ENCODE peak calls at places on chromosome 15, in six cellular contexts. One of them, this sample, is unnamed.

GRCh38 chr15:88454867-88455810 is 12.0 kb downstream of the MRPL46 start:
- DNase-seq in lower lobe of right lung: peak; percentile 55
- DNase-seq in GM20000: peak; percentile 50
- DNase-seq in progenitor cell of endocrine pancreas: peak; percentile 27
- DNase-seq in ovary: peak; percentile 45
- DNase-seq in CD8-positive, alpha-beta T cell: peak; percentile 29
- DNase-seq in this sample: peak; percentile 68

GRCh38 chr15:85925649-85926237 is 131.0 kb upstream of the KLHL25 start:
- DNase-seq in CD8-positive, alpha-beta T cell: no peak
- DNase-seq in lower lobe of right lung: no peak
- DNase-seq in progenitor cell of endocrine pancreas: no peak
- DNase-seq in GM20000: no peak
- DNase-seq in ovary: no peak
- DNase-seq in this sample: no peak

GRCh38 chr15:31273258-31273941 is 53.2 kb upstream of the KLF13 start:
- DNase-seq in CD8-positive, alpha-beta T cell: no peak
- DNase-seq in ovary: no peak
- DNase-seq in GM20000: no peak
- DNase-seq in progenitor cell of endocrine pancreas: no peak
- DNase-seq in lower lobe of right lung: peak; percentile 32
- DNase-seq in this sample: no peak

GRCh38 chr15:75425966-75426500 is 25.5 kb downstream of the SIN3A start:
- DNase-seq in lower lobe of right lung: no peak
- DNase-seq in ovary: no peak
- DNase-seq in progenitor cell of endocrine pancreas: no peak
- DNase-seq in GM20000: no peak
- DNase-seq in CD8-positive, alpha-beta T cell: no peak
- DNase-seq in this sample: no peak

GRCh38 chr15:88456733-88457132 is 10.5 kb downstream of the MRPL46 start:
- DNase-seq in progenitor cell of endocrine pancreas: no peak
- DNase-seq in lower lobe of right lung: no peak
- DNase-seq in CD8-positive, alpha-beta T cell: no peak
- DNase-seq in GM20000: no peak
- DNase-seq in ovary: no peak
- DNase-seq in this sample: no peak

GRCh38 chr15:27574541-27575054 is 524.5 kb downstream of the OCA2 start:
- DNase-seq in GM20000: no peak
- DNase-seq in ovary: no peak
- DNase-seq in lower lobe of right lung: no peak
- DNase-seq in progenitor cell of endocrine pancreas: no peak
- DNase-seq in CD8-positive, alpha-beta T cell: no peak
- DNase-seq in this sample: no peak

GRCh38 chr15:53625260-53625659 is 134.2 kb downstream of the WDR72 start:
- DNase-seq in GM20000: no peak
- DNase-seq in ovary: no peak
- DNase-seq in CD8-positive, alpha-beta T cell: no peak
- DNase-seq in lower lobe of right lung: no peak
- DNase-seq in progenitor cell of endocrine pancreas: no peak
- DNase-seq in this sample: no peak

GRCh38 chr15:40064231-40064894 is 25.4 kb upstream of the SRP14 start:
- DNase-seq in GM20000: peak; percentile 75
- DNase-seq in lower lobe of right lung: no peak
- DNase-seq in CD8-positive, alpha-beta T cell: no peak
- DNase-seq in ovary: no peak
- DNase-seq in progenitor cell of endocrine pancreas: no peak
- DNase-seq in this sample: no peak

GRCh38 chr15:85164841-85165466 is 183.3 kb downstream of the PDE8A start:
- DNase-seq in ovary: no peak
- DNase-seq in lower lobe of right lung: no peak
- DNase-seq in CD8-positive, alpha-beta T cell: no peak
- DNase-seq in progenitor cell of endocrine pancreas: no peak
- DNase-seq in GM20000: no peak
- DNase-seq in this sample: peak; percentile 57

GRCh38 chr15:55799287-55800212 is 56.6 kb upstream of the PRTG start:
- DNase-seq in progenitor cell of endocrine pancreas: peak; percentile 62
- DNase-seq in GM20000: peak; percentile 59
- DNase-seq in lower lobe of right lung: peak; percentile 52
- DNase-seq in ovary: peak; percentile 24
- DNase-seq in CD8-positive, alpha-beta T cell: no peak
- DNase-seq in this sample: peak; percentile 82

GRCh38 chr15:26805470-26805869 is 32.6 kb upstream of the GABRB3 start:
- DNase-seq in ovary: no peak
- DNase-seq in lower lobe of right lung: no peak
- DNase-seq in progenitor cell of endocrine pancreas: no peak
- DNase-seq in CD8-positive, alpha-beta T cell: no peak
- DNase-seq in GM20000: no peak
- DNase-seq in this sample: no peak

GRCh38 chr15:77974098-77974414 is 103.5 kb downstream of the TBC1D2B start:
- DNase-seq in CD8-positive, alpha-beta T cell: no peak
- DNase-seq in GM20000: no peak
- DNase-seq in lower lobe of right lung: peak; percentile 66
- DNase-seq in ovary: peak; percentile 45
- DNase-seq in progenitor cell of endocrine pancreas: no peak
- DNase-seq in this sample: peak; percentile 36

GRCh38 chr15:90031231-90031791 is 30.2 kb downstream of the ZNF710 start:
- DNase-seq in ovary: no peak
- DNase-seq in lower lobe of right lung: no peak
- DNase-seq in CD8-positive, alpha-beta T cell: no peak
- DNase-seq in progenitor cell of endocrine pancreas: no peak
- DNase-seq in GM20000: peak; percentile 75
- DNase-seq in this sample: no peak

GRCh38 chr15:77030042-77030927 is 35.4 kb downstream of the PSTPIP1 start:
- DNase-seq in lower lobe of right lung: peak; percentile 44
- DNase-seq in progenitor cell of endocrine pancreas: peak; percentile 8
- DNase-seq in CD8-positive, alpha-beta T cell: no peak
- DNase-seq in GM20000: peak; percentile 19
- DNase-seq in ovary: no peak
- DNase-seq in this sample: no peak

GRCh38 chr15:67746022-67746421 is 79.3 kb upstream of the SKOR1 start:
- DNase-seq in lower lobe of right lung: no peak
- DNase-seq in progenitor cell of endocrine pancreas: no peak
- DNase-seq in ovary: no peak
- DNase-seq in CD8-positive, alpha-beta T cell: no peak
- DNase-seq in GM20000: no peak
- DNase-seq in this sample: no peak

GRCh38 chr15:59410448-59410896 is 27.5 kb upstream of the FAM81A start:
- DNase-seq in ovary: no peak
- DNase-seq in progenitor cell of endocrine pancreas: no peak
- DNase-seq in GM20000: no peak
- DNase-seq in lower lobe of right lung: no peak
- DNase-seq in CD8-positive, alpha-beta T cell: no peak
- DNase-seq in this sample: peak; percentile 73

GRCh38 chr15:60390931-60391501 is 6.8 kb downstream of the ANXA2 start:
- DNase-seq in GM20000: no peak
- DNase-seq in progenitor cell of endocrine pancreas: no peak
- DNase-seq in ovary: peak; percentile 34
- DNase-seq in CD8-positive, alpha-beta T cell: no peak
- DNase-seq in lower lobe of right lung: no peak
- DNase-seq in this sample: peak; percentile 81

GRCh38 chr15:101064795-101065569 is 145.8 kb downstream of the LRRK1 start:
- DNase-seq in ovary: peak; percentile 29
- DNase-seq in CD8-positive, alpha-beta T cell: no peak
- DNase-seq in lower lobe of right lung: peak; percentile 26
- DNase-seq in progenitor cell of endocrine pancreas: no peak
- DNase-seq in GM20000: no peak
- DNase-seq in this sample: no peak

GRCh38 chr15:71495381-71495780 is 315.0 kb upstream of the NR2E3 start:
- DNase-seq in progenitor cell of endocrine pancreas: no peak
- DNase-seq in lower lobe of right lung: no peak
- DNase-seq in GM20000: no peak
- DNase-seq in CD8-positive, alpha-beta T cell: no peak
- DNase-seq in ovary: no peak
- DNase-seq in this sample: no peak

GRCh38 chr15:37041042-37041441 is 59.3 kb downstream of the MEIS2 start:
- DNase-seq in GM20000: no peak
- DNase-seq in lower lobe of right lung: no peak
- DNase-seq in ovary: no peak
- DNase-seq in CD8-positive, alpha-beta T cell: no peak
- DNase-seq in progenitor cell of endocrine pancreas: no peak
- DNase-seq in this sample: no peak

GRCh38 chr15:58438956-58439355 is 7.2 kb downstream of the LIPC start:
- DNase-seq in progenitor cell of endocrine pancreas: no peak
- DNase-seq in CD8-positive, alpha-beta T cell: no peak
- DNase-seq in GM20000: peak; percentile 49
- DNase-seq in lower lobe of right lung: no peak
- DNase-seq in ovary: no peak
- DNase-seq in this sample: peak; percentile 45

GRCh38 chr15:33031324-33031736 is 163.2 kb downstream of the FMN1 start:
- DNase-seq in ovary: no peak
- DNase-seq in GM20000: no peak
- DNase-seq in progenitor cell of endocrine pancreas: no peak
- DNase-seq in CD8-positive, alpha-beta T cell: no peak
- DNase-seq in lower lobe of right lung: no peak
- DNase-seq in this sample: no peak

GRCh38 chr15:99421172-99421656 is 144.6 kb upstream of the MEF2A start:
- DNase-seq in GM20000: no peak
- DNase-seq in CD8-positive, alpha-beta T cell: peak; percentile 53
- DNase-seq in progenitor cell of endocrine pancreas: no peak
- DNase-seq in lower lobe of right lung: no peak
- DNase-seq in ovary: no peak
- DNase-seq in this sample: no peak

DNA sequence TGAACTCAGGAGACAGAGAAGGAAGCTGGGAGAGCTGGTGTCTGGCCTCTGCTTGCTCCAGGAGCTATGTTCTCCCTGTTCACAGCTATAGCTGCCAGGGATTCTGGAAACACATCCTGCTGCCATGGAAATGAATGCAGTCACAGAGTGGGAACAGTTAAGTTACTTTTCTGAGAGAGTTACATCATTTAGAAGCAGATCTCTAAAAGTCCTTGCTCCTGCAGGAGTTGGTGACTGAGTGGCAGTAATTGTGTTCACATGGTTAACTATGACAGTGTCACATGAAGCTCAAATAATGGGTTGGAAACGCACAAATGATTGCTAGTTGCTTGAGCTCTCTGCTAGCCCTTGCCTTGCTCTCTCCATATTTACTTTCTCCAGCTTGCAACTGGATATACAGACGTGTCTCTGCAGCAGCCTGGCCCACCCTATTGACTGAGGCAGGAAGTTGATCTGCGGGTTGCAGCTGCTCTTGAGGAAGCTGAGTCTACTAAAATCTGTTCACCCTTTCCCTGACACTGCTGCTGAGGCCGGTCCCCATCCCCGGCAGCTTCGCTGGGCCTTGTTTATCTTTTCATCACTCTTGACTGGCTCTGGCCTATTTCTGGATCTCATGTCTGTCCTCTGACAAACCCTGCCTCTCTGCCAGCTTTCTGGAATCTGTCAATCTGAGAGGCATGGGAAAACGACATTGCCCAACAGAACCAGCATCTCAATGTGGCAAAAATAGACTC is 16.7 kb upstream of the ISLR start:
- DNase-seq in progenitor cell of endocrine pancreas: no peak
- DNase-seq in lower lobe of right lung: no peak
- DNase-seq in GM20000: no peak
- DNase-seq in CD8-positive, alpha-beta T cell: no peak
- DNase-seq in ovary: no peak
- DNase-seq in this sample: no peak
- TF ChIP-seq CTCF in progenitor cell of endocrine pancreas: no peak
- TF ChIP-seq CTCF in lower lobe of right lung: no peak
- TF ChIP-seq CTCF in GM20000: no peak
- TF ChIP-seq CTCF in CD8-positive, alpha-beta T cell: no peak
- TF ChIP-seq CTCF in ovary: no peak
- TF ChIP-seq CTCF in this sample: no peak

GRCh38 chr15:80371924-80372323 is 32.3 kb upstream of the ARNT2 start:
- DNase-seq in CD8-positive, alpha-beta T cell: no peak
- DNase-seq in lower lobe of right lung: no peak
- DNase-seq in GM20000: no peak
- DNase-seq in ovary: no peak
- DNase-seq in progenitor cell of endocrine pancreas: no peak
- DNase-seq in this sample: no peak

GRCh38 chr15:80367661-80368060 is 36.5 kb upstream of the ARNT2 start:
- DNase-seq in lower lobe of right lung: no peak
- DNase-seq in GM20000: no peak
- DNase-seq in ovary: no peak
- DNase-seq in CD8-positive, alpha-beta T cell: no peak
- DNase-seq in progenitor cell of endocrine pancreas: no peak
- DNase-seq in this sample: no peak

GRCh38 chr15:80367094-80367493 is 37.1 kb upstream of the ARNT2 start:
- DNase-seq in ovary: no peak
- DNase-seq in GM20000: no peak
- DNase-seq in lower lobe of right lung: no peak
- DNase-seq in progenitor cell of endocrine pancreas: no peak
- DNase-seq in CD8-positive, alpha-beta T cell: no peak
- DNase-seq in this sample: peak; percentile 11
- TF ChIP-seq CTCF in ovary: no peak
- TF ChIP-seq CTCF in GM20000: no peak
- TF ChIP-seq CTCF in lower lobe of right lung: no peak
- TF ChIP-seq CTCF in progenitor cell of endocrine pancreas: no peak
- TF ChIP-seq CTCF in CD8-positive, alpha-beta T cell: no peak
- TF ChIP-seq CTCF in this sample: peak; percentile 28

GRCh38 chr15:91857224-91857585 is 3.7 kb downstream of the SLCO3A1 start:
- DNase-seq in lower lobe of right lung: no peak
- DNase-seq in CD8-positive, alpha-beta T cell: no peak
- DNase-seq in progenitor cell of endocrine pancreas: no peak
- DNase-seq in GM20000: no peak
- DNase-seq in ovary: no peak
- DNase-seq in this sample: no peak

GRCh38 chr15:91853968-91854943 is 748 bp downstream of the SLCO3A1 start:
- DNase-seq in ovary: peak; percentile 65
- DNase-seq in lower lobe of right lung: peak; percentile 73
- DNase-seq in GM20000: peak; percentile 47
- DNase-seq in CD8-positive, alpha-beta T cell: peak; percentile 40
- DNase-seq in progenitor cell of endocrine pancreas: peak; percentile 43
- DNase-seq in this sample: peak; percentile 69

GRCh38 chr15:91855241-91855640 is 1.7 kb downstream of the SLCO3A1 start:
- DNase-seq in ovary: no peak
- DNase-seq in GM20000: no peak
- DNase-seq in lower lobe of right lung: no peak
- DNase-seq in progenitor cell of endocrine pancreas: no peak
- DNase-seq in CD8-positive, alpha-beta T cell: no peak
- DNase-seq in this sample: no peak

GRCh38 chr15:91857772-91858171 is 4.3 kb downstream of the SLCO3A1 start:
- DNase-seq in CD8-positive, alpha-beta T cell: peak; percentile 40
- DNase-seq in lower lobe of right lung: no peak
- DNase-seq in ovary: no peak
- DNase-seq in GM20000: peak; percentile 62
- DNase-seq in progenitor cell of endocrine pancreas: no peak
- DNase-seq in this sample: no peak

GRCh38 chr15:91855684-91856553 is 2.4 kb downstream of the SLCO3A1 start:
- DNase-seq in lower lobe of right lung: peak; percentile 61
- DNase-seq in GM20000: no peak
- DNase-seq in ovary: no peak
- DNase-seq in progenitor cell of endocrine pancreas: peak; percentile 22
- DNase-seq in CD8-positive, alpha-beta T cell: no peak
- DNase-seq in this sample: peak; percentile 86
- TF ChIP-seq CTCF in lower lobe of right lung: peak; percentile 40
- TF ChIP-seq CTCF in GM20000: no peak
- TF ChIP-seq CTCF in ovary: no peak
- TF ChIP-seq CTCF in progenitor cell of endocrine pancreas: peak; percentile 58
- TF ChIP-seq CTCF in CD8-positive, alpha-beta T cell: no peak
- TF ChIP-seq CTCF in this sample: peak; percentile 77

DNA sequence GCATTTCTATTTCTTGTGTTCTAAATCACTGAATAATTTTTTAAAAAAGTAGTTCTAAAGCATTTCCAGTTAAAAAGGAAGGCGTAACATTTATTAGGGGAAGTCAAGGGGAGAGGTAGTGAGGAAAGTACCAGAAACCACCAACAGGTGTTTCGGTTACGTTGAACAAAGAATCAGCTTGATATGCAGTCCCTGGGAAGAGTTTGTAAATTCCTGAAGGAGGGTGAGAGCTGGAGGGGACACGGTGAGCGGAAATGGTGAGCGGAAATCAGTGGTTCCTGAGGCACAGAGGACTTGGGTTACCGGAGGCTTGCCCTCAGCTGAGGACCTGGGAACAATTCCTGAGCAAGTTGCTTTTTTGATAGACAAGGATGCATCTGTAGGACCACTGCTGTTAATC is 17.8 kb downstream of the MAP2K1 start:
- DNase-seq in lower lobe of right lung: no peak
- DNase-seq in GM20000: no peak
- DNase-seq in ovary: no peak
- DNase-seq in CD8-positive, alpha-beta T cell: no peak
- DNase-seq in progenitor cell of endocrine pancreas: no peak
- DNase-seq in this sample: no peak
- TF ChIP-seq CTCF in lower lobe of right lung: no peak
- TF ChIP-seq CTCF in GM20000: no peak
- TF ChIP-seq CTCF in ovary: no peak
- TF ChIP-seq CTCF in CD8-positive, alpha-beta T cell: no peak
- TF ChIP-seq CTCF in progenitor cell of endocrine pancreas: peak; percentile 48
- TF ChIP-seq CTCF in this sample: no peak